ENCODE peak calls at places on chromosomes 11 and 22, in nine cellular contexts. V is neuronal stem cell; L is CD8-positive, alpha-beta memory T cell; G is PC-3; H is Peyer's patch; M is MM.1S; E is heart right ventricle; P is GM06990; Q is AG04450. K is an unnamed sample.

GRCh38 chr11:3107608-3108182 is 50.5 kb upstream of the CARS1 start:
- DNase-seq in V (no peak), L (no peak), G (no peak), H (no peak), M (no peak), E (no peak), P (no peak), Q (no peak), K (no peak)

GRCh38 chr11:79304599-79305212 is 136.1 kb downstream of the TENM4 start:
- DNase-seq in V (no peak), L (no peak), G (no peak), H (no peak), M (peak; percentile 79), E (no peak), P (no peak), Q (no peak), K (no peak)

GRCh38 chr11:130606181-130606580 is 157.7 kb downstream of the ADAMTS15 start:
- DNase-seq in V (no peak), L (no peak), G (peak; percentile 80), H (no peak), M (no peak), E (no peak), P (no peak), Q (no peak), K (no peak)

GRCh38 chr11:46489668-46490560 is 98.3 kb upstream of the CHRM4 start:
- DNase-seq in V (no peak), L (peak; percentile 9), G (peak; percentile 59), H (no peak), M (peak; percentile 48), E (no peak), P (peak; percentile 23), Q (peak; percentile 20), K (peak; percentile 69)

GRCh38 chr11:126544311-126545056 is 189.0 kb downstream of the ST3GAL4 start:
- DNase-seq in V (peak; percentile 79), L (no peak), G (peak; percentile 28), H (no peak), M (no peak), E (no peak), P (no peak), Q (peak; percentile 6), K (peak; percentile 57)

GRCh38 chr22:41856484-41856883 is 23.6 kb downstream of the SREBF2 start:
- DNase-seq in V (no peak), L (no peak), G (no peak), H (no peak), M (no peak), E (no peak), P (no peak), Q (no peak), K (no peak)

GRCh38 chr11:118161786-118162185 is 9.2 kb upstream of the SCN4B start:
- DNase-seq in V (no peak), L (no peak), G (no peak), H (no peak), M (no peak), E (no peak), P (no peak), Q (no peak), K (no peak)

GRCh38 chr11:96061094-96061493 is 137.2 kb upstream of the MTMR2 start:
- DNase-seq in V (no peak), L (no peak), G (no peak), H (no peak), M (no peak), E (no peak), P (no peak), Q (no peak), K (no peak)

GRCh38 chr22:43172191-43172590 is 14.7 kb downstream of the TTLL12 start:
- DNase-seq in V (no peak), L (no peak), G (no peak), H (no peak), M (no peak), E (no peak), P (no peak), Q (no peak), K (no peak)

GRCh38 chr11:47571895-47572294 is 6.5 kb downstream of the PTPMT1 start:
- DNase-seq in V (no peak), L (no peak), G (no peak), H (no peak), M (no peak), E (no peak), P (no peak), Q (no peak), K (peak; percentile 85)

GRCh38 chr11:122882809-122883681 is 486 bp downstream of the JHY start:
- DNase-seq in V (peak; percentile 31), L (peak; percentile 56), G (peak; percentile 83), H (peak; percentile 59), M (peak; percentile 51), E (peak; percentile 48), P (peak; percentile 74), Q (no peak), K (peak; percentile 55)

GRCh38 chr11:1656061-1656441 is 26.5 kb downstream of the KRTAP5-5 start:
- DNase-seq in V (no peak), L (no peak), G (no peak), H (no peak), M (no peak), E (no peak), P (no peak), Q (no peak), K (no peak)

GRCh38 chr11:116693206-116694016 is 79.4 kb downstream of the BUD13 start:
- DNase-seq in V (no peak), L (no peak), G (peak; percentile 86), H (no peak), M (no peak), E (no peak), P (no peak), Q (no peak), K (no peak)

GRCh38 chr11:5364214-5364613 is 12.9 kb downstream of the OR51B6 start:
- DNase-seq in V (no peak), L (no peak), G (no peak), H (no peak), M (no peak), E (no peak), P (no peak), Q (peak; percentile 87), K (peak; percentile 96)

GRCh38 chr22:44535362-44536095 is 37.5 kb upstream of the RTL6 start:
- DNase-seq in V (no peak), L (no peak), G (no peak), H (no peak), M (no peak), E (no peak), P (no peak), Q (no peak), K (no peak)

GRCh38 chr11:112042161-112042960 is 17.2 kb downstream of the DLAT start:
- DNase-seq in V (no peak), L (no peak), G (peak; percentile 41), H (no peak), M (no peak), E (no peak), P (no peak), Q (no peak), K (peak; percentile 26)

DNA sequence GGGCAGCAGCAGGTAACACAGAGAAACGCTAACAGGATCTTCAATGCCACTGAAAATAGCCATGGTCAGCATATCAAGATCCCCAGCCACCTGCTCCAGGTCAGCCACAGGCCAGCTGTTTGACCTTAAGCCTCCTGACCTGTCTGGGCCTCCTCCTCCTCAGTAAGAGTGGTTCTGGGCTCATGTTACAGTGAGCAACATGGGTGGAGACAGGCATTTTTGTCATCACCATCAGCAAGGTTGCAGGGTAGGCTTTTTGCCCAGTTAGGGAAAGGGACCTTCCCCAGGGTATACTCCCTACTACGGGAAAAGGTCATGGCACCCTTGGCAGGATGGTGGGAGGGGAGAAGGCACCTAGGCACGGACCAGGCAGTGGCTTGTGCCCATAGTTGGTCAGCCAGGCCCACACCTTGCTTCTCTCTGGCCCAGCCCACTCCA is 131.8 kb upstream of the PARVA start:
- DNase-seq in V (no peak), L (no peak), G (peak; percentile 59), H (no peak), M (peak; percentile 70), E (no peak), P (no peak), Q (no peak), K (peak; percentile 25)
- H3K27me3 ChIP-seq in V (no peaks in the 10 kb centered on the region), L (no peaks in the 10 kb centered on the region), G (no peaks in the 10 kb centered on the region), H (no peaks in the 10 kb centered on the region), M (no peaks in the 10 kb centered on the region), E (no peaks in the 10 kb centered on the region), P (no peaks in the 10 kb centered on the region), Q (no peaks in the 10 kb centered on the region), K (no peaks in the 10 kb centered on the region)

DNA sequence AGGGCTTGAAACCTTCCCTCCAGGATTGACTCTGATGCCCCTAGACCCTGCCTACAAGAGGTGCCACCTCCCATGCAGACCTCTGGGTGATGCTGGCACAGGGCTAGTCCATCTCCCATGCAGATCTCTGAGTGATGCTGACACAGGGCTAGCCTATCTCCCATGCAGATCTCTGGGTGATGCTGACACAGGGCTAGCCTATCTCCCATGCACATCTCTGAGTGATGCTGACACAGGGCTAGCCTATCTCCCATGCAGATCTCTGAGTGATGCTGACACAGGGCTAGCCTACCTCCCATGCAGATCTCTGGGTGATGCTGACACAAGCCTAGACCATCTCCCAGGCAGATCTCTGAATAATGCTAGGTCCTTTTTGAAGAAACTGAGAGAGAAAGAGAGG is 321.7 kb downstream of the NTM start:
- DNase-seq in V (no peak), L (no peak), G (no peak), H (no peak), M (no peak), E (no peak), P (no peak), Q (no peak), K (no peak)
- H3K27me3 ChIP-seq in V (peaks cover 11% of the 10 kb centered on the region), L (no peaks in the 10 kb centered on the region), G (peaks cover 45% of the 10 kb centered on the region), H (no peaks in the 10 kb centered on the region), M (no peaks in the 10 kb centered on the region), E (no peaks in the 10 kb centered on the region), P (no peaks in the 10 kb centered on the region), Q (no peaks in the 10 kb centered on the region), K (no peaks in the 10 kb centered on the region)

DNA sequence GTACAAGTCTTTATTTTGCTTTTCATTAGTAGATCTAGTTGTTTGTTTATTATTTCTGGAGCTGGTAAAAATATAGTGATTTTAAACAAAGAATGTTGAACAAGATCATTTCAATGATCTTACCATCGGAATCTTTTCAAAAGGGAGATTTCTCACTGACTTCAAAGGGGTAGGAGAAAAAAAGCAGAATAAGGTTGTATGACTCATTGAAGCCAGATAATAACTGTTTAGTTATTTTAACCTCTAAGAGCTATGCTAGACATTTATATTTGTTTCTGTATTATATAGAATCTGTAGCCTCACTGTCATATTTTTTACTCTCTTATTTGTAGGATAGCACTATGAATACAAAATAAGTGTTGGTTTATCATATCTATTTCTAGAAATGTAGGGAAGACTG is 8.0 kb upstream of the PDE3B start:
- DNase-seq in V (no peak), L (no peak), G (no peak), H (no peak), M (no peak), E (no peak), P (no peak), Q (no peak), K (no peak)
- H3K27me3 ChIP-seq in V (no peaks in the 10 kb centered on the region), L (no peaks in the 10 kb centered on the region), G (peaks cover 44% of the 10 kb centered on the region), H (no peaks in the 10 kb centered on the region), M (no peaks in the 10 kb centered on the region), E (no peaks in the 10 kb centered on the region), P (no peaks in the 10 kb centered on the region), Q (peaks cover 2% of the 10 kb centered on the region), K (peaks cover 2% of the 10 kb centered on the region)

DNA sequence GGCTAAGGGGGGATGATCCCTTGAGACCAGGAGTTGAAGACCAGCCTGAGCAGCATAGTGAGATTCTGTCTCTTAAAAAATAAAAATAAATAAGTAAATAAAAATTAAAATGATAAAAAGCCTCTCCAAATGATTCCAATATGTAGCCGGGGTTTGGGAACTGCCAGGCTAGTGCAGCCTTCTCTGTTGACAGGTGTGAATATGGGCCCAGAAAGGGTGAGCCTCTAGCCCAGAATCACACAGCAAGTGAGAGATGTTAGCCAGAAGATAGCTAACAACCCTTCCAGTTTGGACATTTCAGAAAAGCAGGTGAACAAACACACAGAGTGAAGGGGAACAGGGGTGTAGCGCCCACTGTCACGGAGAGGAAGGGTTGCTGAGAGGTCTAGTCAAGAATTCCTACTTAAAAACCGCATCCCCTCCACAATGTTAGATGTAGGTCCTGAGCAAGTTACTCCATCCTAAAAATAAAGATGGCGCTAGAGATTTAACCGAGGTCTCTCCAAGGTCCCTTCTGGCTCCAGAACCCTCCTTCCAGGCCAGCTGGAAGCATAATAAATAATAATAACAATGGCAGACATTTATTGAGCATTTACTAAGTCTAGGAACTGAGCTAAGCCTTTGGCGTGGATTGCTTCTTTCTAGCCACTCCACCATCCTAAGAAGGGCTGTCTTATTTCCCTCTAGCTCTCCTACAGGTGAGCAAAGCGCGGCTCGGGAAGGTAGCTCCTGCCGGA is 51.6 kb downstream of the CYTH4 start:
- DNase-seq in V (no peak), L (no peak), G (peak; percentile 1), H (no peak), M (no peak), E (no peak), P (no peak), Q (no peak), K (no peak)
- H3K27me3 ChIP-seq in V (peaks cover 26% of the 10 kb centered on the region), L (peaks cover 39% of the 10 kb centered on the region), G (no peaks in the 10 kb centered on the region), H (no peaks in the 10 kb centered on the region), M (peaks cover 98% of the 10 kb centered on the region), E (peaks cover 18% of the 10 kb centered on the region), P (peaks cover 4% of the 10 kb centered on the region), Q (peaks cover 3% of the 10 kb centered on the region), K (peaks cover 12% of the 10 kb centered on the region)